ENCODE peak calls at places on chromosomes 6 and 20, in five cellular contexts. One of them, this sample, is unnamed.

GRCh38 chr6:45930419-45931059 is 85.1 kb downstream of the CLIC5 start:
- DNase-seq in activated CD4-positive, CD25-positive, alpha-beta regulatory T cell treated with anti-CD3 and anti-CD28 coated beads, Interleukin-2, amount 50 U/mL, for 72 hours: peak; percentile 67
- DNase-seq in A549: peak; percentile 62
- DNase-seq in psoas muscle: peak; percentile 82
- DNase-seq in iris pigment epithelial cell: peak; percentile 60
- DNase-seq in this sample: peak; percentile 70

GRCh38 chr6:29628419-29629281 is 4.3 kb downstream of the GABBR1 start:
- DNase-seq in activated CD4-positive, CD25-positive, alpha-beta regulatory T cell treated with anti-CD3 and anti-CD28 coated beads, Interleukin-2, amount 50 U/mL, for 72 hours: peak; percentile 45
- DNase-seq in A549: peak; percentile 81
- DNase-seq in psoas muscle: peak; percentile 77
- DNase-seq in iris pigment epithelial cell: peak; percentile 77
- DNase-seq in this sample: peak; percentile 87

GRCh38 chr20:50617022-50617421 is 74.3 kb downstream of the RIPOR3 start:
- DNase-seq in activated CD4-positive, CD25-positive, alpha-beta regulatory T cell treated with anti-CD3 and anti-CD28 coated beads, Interleukin-2, amount 50 U/mL, for 72 hours: no peak
- DNase-seq in A549: no peak
- DNase-seq in psoas muscle: no peak
- DNase-seq in iris pigment epithelial cell: no peak
- DNase-seq in this sample: no peak

GRCh38 chr6:75472885-75473284 is 20.7 kb downstream of the FILIP1 start:
- DNase-seq in activated CD4-positive, CD25-positive, alpha-beta regulatory T cell treated with anti-CD3 and anti-CD28 coated beads, Interleukin-2, amount 50 U/mL, for 72 hours: no peak
- DNase-seq in A549: no peak
- DNase-seq in psoas muscle: no peak
- DNase-seq in iris pigment epithelial cell: no peak
- DNase-seq in this sample: no peak

GRCh38 chr6:148457137-148457842 is 114.7 kb downstream of the SASH1 start:
- DNase-seq in activated CD4-positive, CD25-positive, alpha-beta regulatory T cell treated with anti-CD3 and anti-CD28 coated beads, Interleukin-2, amount 50 U/mL, for 72 hours: no peak
- DNase-seq in A549: no peak
- DNase-seq in psoas muscle: no peak
- DNase-seq in iris pigment epithelial cell: peak; percentile 81
- DNase-seq in this sample: no peak

GRCh38 chr6:44028767-44029166 is 98.5 kb downstream of the MRPL14 start:
- DNase-seq in activated CD4-positive, CD25-positive, alpha-beta regulatory T cell treated with anti-CD3 and anti-CD28 coated beads, Interleukin-2, amount 50 U/mL, for 72 hours: no peak
- DNase-seq in A549: no peak
- DNase-seq in psoas muscle: no peak
- DNase-seq in iris pigment epithelial cell: no peak
- DNase-seq in this sample: no peak

GRCh38 chr6:124714728-124715127 is 247.5 kb upstream of the RNF217 start:
- DNase-seq in activated CD4-positive, CD25-positive, alpha-beta regulatory T cell treated with anti-CD3 and anti-CD28 coated beads, Interleukin-2, amount 50 U/mL, for 72 hours: no peak
- DNase-seq in A549: no peak
- DNase-seq in psoas muscle: no peak
- DNase-seq in iris pigment epithelial cell: no peak
- DNase-seq in this sample: no peak

GRCh38 chr20:20454367-20454766 is 86.5 kb downstream of the INSM1 start:
- DNase-seq in activated CD4-positive, CD25-positive, alpha-beta regulatory T cell treated with anti-CD3 and anti-CD28 coated beads, Interleukin-2, amount 50 U/mL, for 72 hours: no peak
- DNase-seq in A549: no peak
- DNase-seq in psoas muscle: no peak
- DNase-seq in iris pigment epithelial cell: no peak
- DNase-seq in this sample: no peak

GRCh38 chr6:42279144-42279781 is 61.6 kb upstream of the MRPS10 start:
- DNase-seq in activated CD4-positive, CD25-positive, alpha-beta regulatory T cell treated with anti-CD3 and anti-CD28 coated beads, Interleukin-2, amount 50 U/mL, for 72 hours: peak; percentile 48
- DNase-seq in A549: peak; percentile 15
- DNase-seq in psoas muscle: peak; percentile 59
- DNase-seq in iris pigment epithelial cell: peak; percentile 56
- DNase-seq in this sample: peak; percentile 69

GRCh38 chr6:134534708-134535149 is 216.8 kb upstream of the SGK1 start:
- DNase-seq in activated CD4-positive, CD25-positive, alpha-beta regulatory T cell treated with anti-CD3 and anti-CD28 coated beads, Interleukin-2, amount 50 U/mL, for 72 hours: no peak
- DNase-seq in A549: no peak
- DNase-seq in psoas muscle: no peak
- DNase-seq in iris pigment epithelial cell: peak; percentile 72
- DNase-seq in this sample: no peak

GRCh38 chr6:34338811-34339210 is 53.7 kb downstream of the NUDT3 start:
- DNase-seq in activated CD4-positive, CD25-positive, alpha-beta regulatory T cell treated with anti-CD3 and anti-CD28 coated beads, Interleukin-2, amount 50 U/mL, for 72 hours: no peak
- DNase-seq in A549: no peak
- DNase-seq in psoas muscle: no peak
- DNase-seq in iris pigment epithelial cell: no peak
- DNase-seq in this sample: no peak

GRCh38 chr6:132969188-132969587 is 154.8 kb downstream of the RPS12 start:
- DNase-seq in activated CD4-positive, CD25-positive, alpha-beta regulatory T cell treated with anti-CD3 and anti-CD28 coated beads, Interleukin-2, amount 50 U/mL, for 72 hours: no peak
- DNase-seq in A549: no peak
- DNase-seq in psoas muscle: no peak
- DNase-seq in iris pigment epithelial cell: no peak
- DNase-seq in this sample: no peak

GRCh38 chr6:112337209-112337638 is 9.9 kb upstream of the RFPL4B start:
- DNase-seq in activated CD4-positive, CD25-positive, alpha-beta regulatory T cell treated with anti-CD3 and anti-CD28 coated beads, Interleukin-2, amount 50 U/mL, for 72 hours: no peak
- DNase-seq in A549: peak; percentile 39
- DNase-seq in psoas muscle: peak; percentile 60
- DNase-seq in iris pigment epithelial cell: peak; percentile 85
- DNase-seq in this sample: peak; percentile 38

GRCh38 chr6:133548409-133548808 is 307.3 kb downstream of the EYA4 start:
- DNase-seq in activated CD4-positive, CD25-positive, alpha-beta regulatory T cell treated with anti-CD3 and anti-CD28 coated beads, Interleukin-2, amount 50 U/mL, for 72 hours: no peak
- DNase-seq in A549: no peak
- DNase-seq in psoas muscle: no peak
- DNase-seq in iris pigment epithelial cell: peak; percentile 73
- DNase-seq in this sample: no peak

GRCh38 chr6:87922947-87923330 is 124.7 kb upstream of the SPACA1 start:
- DNase-seq in activated CD4-positive, CD25-positive, alpha-beta regulatory T cell treated with anti-CD3 and anti-CD28 coated beads, Interleukin-2, amount 50 U/mL, for 72 hours: no peak
- DNase-seq in A549: no peak
- DNase-seq in psoas muscle: no peak
- DNase-seq in iris pigment epithelial cell: no peak
- DNase-seq in this sample: no peak

GRCh38 chr6:130559166-130559565 is 193.3 kb downstream of the TMEM200A start:
- DNase-seq in activated CD4-positive, CD25-positive, alpha-beta regulatory T cell treated with anti-CD3 and anti-CD28 coated beads, Interleukin-2, amount 50 U/mL, for 72 hours: no peak
- DNase-seq in A549: no peak
- DNase-seq in psoas muscle: no peak
- DNase-seq in iris pigment epithelial cell: peak; percentile 17
- DNase-seq in this sample: no peak

GRCh38 chr6:138689849-138690248 is 83.7 kb upstream of the CCDC28A start:
- DNase-seq in activated CD4-positive, CD25-positive, alpha-beta regulatory T cell treated with anti-CD3 and anti-CD28 coated beads, Interleukin-2, amount 50 U/mL, for 72 hours: no peak
- DNase-seq in A549: no peak
- DNase-seq in psoas muscle: no peak
- DNase-seq in iris pigment epithelial cell: peak; percentile 62
- DNase-seq in this sample: no peak

GRCh38 chr6:26270903-26271639 is 93.9 kb upstream of the BTN3A2 start:
- DNase-seq in activated CD4-positive, CD25-positive, alpha-beta regulatory T cell treated with anti-CD3 and anti-CD28 coated beads, Interleukin-2, amount 50 U/mL, for 72 hours: peak; percentile 66
- DNase-seq in A549: no peak
- DNase-seq in psoas muscle: peak; percentile 63
- DNase-seq in iris pigment epithelial cell: peak; percentile 86
- DNase-seq in this sample: peak; percentile 84

GRCh38 chr6:158684745-158685355 is 35.0 kb downstream of the SYTL3 start:
- DNase-seq in activated CD4-positive, CD25-positive, alpha-beta regulatory T cell treated with anti-CD3 and anti-CD28 coated beads, Interleukin-2, amount 50 U/mL, for 72 hours: no peak
- DNase-seq in A549: no peak
- DNase-seq in psoas muscle: no peak
- DNase-seq in iris pigment epithelial cell: peak; percentile 23
- DNase-seq in this sample: no peak

GRCh38 chr6:116108836-116109235 is 8.2 kb downstream of the NT5DC1 start:
- DNase-seq in activated CD4-positive, CD25-positive, alpha-beta regulatory T cell treated with anti-CD3 and anti-CD28 coated beads, Interleukin-2, amount 50 U/mL, for 72 hours: no peak
- DNase-seq in A549: no peak
- DNase-seq in psoas muscle: no peak
- DNase-seq in iris pigment epithelial cell: no peak
- DNase-seq in this sample: no peak

GRCh38 chr20:1895674-1896496 is 678 bp downstream of the SIRPA start:
- DNase-seq in activated CD4-positive, CD25-positive, alpha-beta regulatory T cell treated with anti-CD3 and anti-CD28 coated beads, Interleukin-2, amount 50 U/mL, for 72 hours: no peak
- DNase-seq in A549: peak; percentile 35
- DNase-seq in psoas muscle: peak; percentile 81
- DNase-seq in iris pigment epithelial cell: peak; percentile 28
- DNase-seq in this sample: peak; percentile 50

GRCh38 chr20:57083072-57083471 is 183.4 kb downstream of the BMP7 start:
- DNase-seq in activated CD4-positive, CD25-positive, alpha-beta regulatory T cell treated with anti-CD3 and anti-CD28 coated beads, Interleukin-2, amount 50 U/mL, for 72 hours: no peak
- DNase-seq in A549: no peak
- DNase-seq in psoas muscle: no peak
- DNase-seq in iris pigment epithelial cell: no peak
- DNase-seq in this sample: no peak

GRCh38 chr6:112503210-112503609 is 156.1 kb downstream of the RFPL4B start:
- DNase-seq in activated CD4-positive, CD25-positive, alpha-beta regulatory T cell treated with anti-CD3 and anti-CD28 coated beads, Interleukin-2, amount 50 U/mL, for 72 hours: no peak
- DNase-seq in A549: no peak
- DNase-seq in psoas muscle: no peak
- DNase-seq in iris pigment epithelial cell: no peak
- DNase-seq in this sample: no peak

GRCh38 chr6:139080255-139080920 is 51.8 kb downstream of the ABRACL start:
- DNase-seq in activated CD4-positive, CD25-positive, alpha-beta regulatory T cell treated with anti-CD3 and anti-CD28 coated beads, Interleukin-2, amount 50 U/mL, for 72 hours: no peak
- DNase-seq in A549: no peak
- DNase-seq in psoas muscle: peak; percentile 67
- DNase-seq in iris pigment epithelial cell: no peak
- DNase-seq in this sample: no peak

This sample was measured in adrenal gland.